ENCODE peak calls at places on chromosomes 6 and 20, in seven cellular contexts. Q is AML-193; S is hepatocyte; W is amygdala; L is stomach; Z is activated CD8-positive, alpha-beta T cell treated with anti-CD3 and anti-CD28 coated beads, Interleukin-2, amount 10 ng/mL, durations not matched to agents 7 days and 5 days; H is adrenal gland. P is an unnamed sample.

GRCh38 chr6:84774174-84775158 is 10.1 kb upstream of the TBX18 start:
- DNase-seq in H (no peak), Q (no peak), W (peak), L (no peak), S (peak), Z (no peak), P (peak)

GRCh38 chr20:45373353-45374100 is 4.6 kb downstream of the TP53TG5 start:
- DNase-seq in H (peak), S (peak), W (peak), L (peak), Q (peak), Z (peak), P (peak)

GRCh38 chr6:9516207-9516606 is 898.7 kb downstream of the TFAP2A start:
- DNase-seq in S (peak), Z (no peak), W (no peak), L (peak), H (no peak), Q (no peak), P (no peak)

GRCh38 chr6:142300758-142301251 is 1.0 kb upstream of the ADGRG6 start:
- DNase-seq in Z (no peak), W (no peak), Q (no peak), S (peak), H (no peak), L (peak), P (no peak)

GRCh38 chr6:48817714-48818113 is 645.3 kb downstream of the MMUT start:
- DNase-seq in H (no peak), Q (no peak), L (no peak), S (no peak), W (no peak), Z (no peak), P (no peak)

GRCh38 chr20:44650777-44651493 is 564 bp downstream of the ADA start:
- DNase-seq in Q (no peak), W (no peak), L (no peak), Z (peak), H (no peak), S (no peak), P (no peak)

GRCh38 chr6:101832371-101832770 is 438.9 kb downstream of the GRIK2 start:
- DNase-seq in H (no peak), W (no peak), S (no peak), Q (no peak), L (no peak), Z (no peak), P (no peak)

GRCh38 chr6:5435449-5435848 is 174.1 kb downstream of the FARS2 start:
- DNase-seq in H (no peak), L (no peak), Z (no peak), Q (no peak), S (no peak), W (no peak), P (no peak)

GRCh38 chr20:24985802-24986201 is 6.7 kb downstream of the APMAP start:
- DNase-seq in Z (peak), S (no peak), Q (no peak), W (no peak), H (no peak), L (peak), P (no peak)

GRCh38 chr20:41249781-41250281 is 67.7 kb downstream of the ZHX3 start:
- DNase-seq in W (peak), S (peak), Z (no peak), L (no peak), Q (no peak), H (no peak), P (peak)

GRCh38 chr6:42545226-42545773 is 18.5 kb upstream of the UBR2 start:
- DNase-seq in W (no peak), S (no peak), L (no peak), Z (no peak), Q (no peak), H (no peak), P (no peak)

GRCh38 chr6:111427341-111428116 is 55.5 kb downstream of the REV3L start:
- DNase-seq in H (no peak), Z (peak), Q (peak), L (no peak), W (no peak), S (no peak), P (no peak)

GRCh38 chr6:100296810-100297544 is 167.7 kb downstream of the SIM1 start:
- DNase-seq in H (no peak), Z (no peak), S (no peak), Q (no peak), W (no peak), L (no peak), P (no peak)

GRCh38 chr20:17617868-17618672 is 48.2 kb downstream of the DSTN start:
- DNase-seq in Q (no peak), S (no peak), H (peak), Z (no peak), W (no peak), L (peak), P (no peak)

GRCh38 chr6:147782302-147782701 is 273.8 kb downstream of the SAMD5 start:
- DNase-seq in Q (no peak), S (peak), Z (no peak), L (no peak), W (no peak), H (no peak), P (no peak)

P was measured in endothelial cell.